ENCODE peak calls at places on chromosomes 7 and 10, in eight cellular contexts. G is heart right ventricle; I is IMR-90; Y is CD8-positive, alpha-beta memory T cell; L is kidney; W is lung; M is aorta; H is GM23338. A is an unnamed sample.

GRCh38 chr7:79452495-79453265 is 787 bp downstream of the MAGI2 start:
- DNase-seq in G (peak; percentile 16), I (peak; percentile 26), Y (no peak), L (peak; percentile 64), W (peak; percentile 32), M (peak; percentile 51), H (peak; percentile 39), A (peak; percentile 15)

GRCh38 chr7:88111136-88111748 is 108.6 kb downstream of the SRI start:
- DNase-seq in G (no peak), I (peak; percentile 41), Y (no peak), L (no peak), W (no peak), M (no peak), H (peak; percentile 72), A (no peak)

GRCh38 chr7:24668922-24669635 is 88.2 kb downstream of the GSDME start:
- DNase-seq in G (no peak), I (peak; percentile 38), Y (no peak), L (no peak), W (no peak), M (no peak), H (no peak), A (no peak)

GRCh38 chr7:26061340-26062239 is 90.4 kb upstream of the NFE2L3 start:
- DNase-seq in G (peak; percentile 55), I (peak; percentile 7), Y (peak; percentile 53), L (no peak), W (peak; percentile 68), M (peak; percentile 53), H (peak; percentile 95), A (peak; percentile 61)

GRCh38 chr10:58919927-58920654 is 256.4 kb upstream of the PHYHIPL start:
- DNase-seq in G (no peak), I (peak; percentile 54), Y (no peak), L (no peak), W (no peak), M (no peak), H (peak; percentile 25), A (no peak)

GRCh38 chr10:104767745-104768144 is 126.7 kb downstream of the SORCS3 start:
- DNase-seq in G (no peak), I (no peak), Y (no peak), L (no peak), W (no peak), M (no peak), H (no peak), A (no peak)

GRCh38 chr7:954330-955238 is at the start of gene ADAP1:
- DNase-seq in G (no peak), I (peak; percentile 47), Y (peak; percentile 51), L (peak; percentile 81), W (no peak), M (peak; percentile 68), H (peak; percentile 73), A (no peak)

GRCh38 chr10:28669227-28670173 is 7.8 kb upstream of the BAMBI start:
- DNase-seq in G (no peak), I (no peak), Y (no peak), L (no peak), W (no peak), M (no peak), H (peak; percentile 28), A (no peak)

GRCh38 chr10:122112625-122113160 is 123.7 kb downstream of the TACC2 start:
- DNase-seq in G (peak; percentile 87), I (peak; percentile 96), Y (no peak), L (peak; percentile 94), W (peak; percentile 84), M (peak; percentile 92), H (peak; percentile 86), A (peak; percentile 95)

GRCh38 chr7:5077740-5078139 is 32.1 kb downstream of the RBAK start:
- DNase-seq in G (no peak), I (peak; percentile 7), Y (no peak), L (no peak), W (no peak), M (no peak), H (no peak), A (no peak)

GRCh38 chr10:110946496-110946895 is 27.1 kb downstream of the SHOC2 start:
- DNase-seq in G (no peak), I (no peak), Y (no peak), L (no peak), W (no peak), M (no peak), H (no peak), A (no peak)

GRCh38 chr10:17409170-17409733 is 45.1 kb downstream of the ST8SIA6 start:
- DNase-seq in G (no peak), I (peak; percentile 5), Y (no peak), L (no peak), W (no peak), M (no peak), H (peak; percentile 70), A (no peak)

GRCh38 chr7:138378741-138379559 is 81.1 kb upstream of the TRIM24 start:
- DNase-seq in G (no peak), I (no peak), Y (no peak), L (no peak), W (no peak), M (no peak), H (no peak), A (no peak)

GRCh38 chr7:51224811-51225581 is 91.6 kb downstream of the COBL start:
- DNase-seq in G (no peak), I (no peak), Y (no peak), L (no peak), W (peak; percentile 61), M (no peak), H (peak; percentile 76), A (peak; percentile 58)

GRCh38 chr10:101693701-101694055 is 1.3 kb downstream of the FBXW4 start:
- DNase-seq in G (peak; percentile 11), I (peak; percentile 60), Y (no peak), L (no peak), W (no peak), M (no peak), H (no peak), A (no peak)

GRCh38 chr10:126420571-126421275 is 32.4 kb upstream of the ADAM12 start:
- DNase-seq in G (no peak), I (no peak), Y (no peak), L (no peak), W (no peak), M (no peak), H (no peak), A (no peak)

GRCh38 chr10:17348111-17349008 is 106.0 kb downstream of the ST8SIA6 start:
- DNase-seq in G (peak; percentile 73), I (peak; percentile 79), Y (no peak), L (peak; percentile 91), W (peak; percentile 44), M (peak; percentile 67), H (peak; percentile 43), A (no peak)

GRCh38 chr10:132657737-132658136 is 120.2 kb downstream of the INPP5A start:
- DNase-seq in G (no peak), I (no peak), Y (no peak), L (no peak), W (no peak), M (no peak), H (no peak), A (no peak)

GRCh38 chr7:26090927-26091519 is 61.0 kb upstream of the NFE2L3 start:
- DNase-seq in G (no peak), I (peak; percentile 74), Y (no peak), L (no peak), W (no peak), M (no peak), H (peak; percentile 87), A (no peak)

GRCh38 chr10:84541289-84541637 is 212.9 kb downstream of the CCSER2 start:
- DNase-seq in G (no peak), I (no peak), Y (no peak), L (no peak), W (peak; percentile 28), M (no peak), H (peak; percentile 93), A (no peak)

GRCh38 chr7:82722946-82723345 is 279.4 kb upstream of the CACNA2D1 start:
- DNase-seq in G (no peak), I (no peak), Y (no peak), L (no peak), W (no peak), M (no peak), H (no peak), A (no peak)

DNA sequence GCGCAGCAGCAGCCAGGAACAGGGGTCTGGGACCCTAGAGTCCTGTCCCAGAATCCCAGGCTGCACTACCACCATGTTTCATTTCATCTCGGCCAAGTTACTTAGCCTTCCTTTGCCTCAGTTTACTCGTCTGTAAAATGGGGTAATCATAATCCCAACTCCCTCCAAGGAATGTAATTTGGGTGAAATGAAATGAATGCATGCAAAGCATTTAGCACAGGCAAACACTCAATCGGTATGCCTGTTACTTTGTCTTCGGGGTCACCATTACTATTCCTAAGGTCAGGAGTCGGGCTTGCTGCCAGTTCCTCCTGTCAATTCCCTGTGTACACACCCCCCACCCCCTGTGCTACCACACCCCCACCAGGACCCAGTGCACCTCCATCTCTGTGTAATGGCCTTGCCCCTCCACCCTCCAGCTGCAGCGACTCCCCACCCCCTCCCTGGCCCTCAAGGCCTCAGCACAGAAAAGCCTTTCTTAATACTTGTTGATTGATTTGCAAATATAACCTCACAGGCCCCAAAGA is 1.7 kb downstream of the TNS3 start:
- DNase-seq in G (no peak), I (peak; percentile 60), Y (no peak), L (no peak), W (no peak), M (no peak), H (peak; percentile 33), A (no peak)
- H3K4me3 ChIP-seq in G (peak overlapping the region; percentile 71), I (peak overlapping the region; percentile 79), Y (no peak overlapping the region), L (peak overlapping the region; percentile 68), W (no peak overlapping the region), M (peak overlapping the region; percentile 80), H (peak overlapping the region; percentile 78), A (no peak overlapping the region)

GRCh38 chr7:91169819-91170218 is 94.4 kb upstream of the FZD1 start:
- DNase-seq in G (no peak), I (no peak), Y (no peak), L (no peak), W (no peak), M (no peak), H (peak; percentile 16), A (no peak)
- H3K4me3 ChIP-seq in G (no peak overlapping the region), I (no peak overlapping the region), Y (no peak overlapping the region), L (no peak overlapping the region), W (no peak overlapping the region), M (no peak overlapping the region), H (no peak overlapping the region), A (no peak overlapping the region)

DNA sequence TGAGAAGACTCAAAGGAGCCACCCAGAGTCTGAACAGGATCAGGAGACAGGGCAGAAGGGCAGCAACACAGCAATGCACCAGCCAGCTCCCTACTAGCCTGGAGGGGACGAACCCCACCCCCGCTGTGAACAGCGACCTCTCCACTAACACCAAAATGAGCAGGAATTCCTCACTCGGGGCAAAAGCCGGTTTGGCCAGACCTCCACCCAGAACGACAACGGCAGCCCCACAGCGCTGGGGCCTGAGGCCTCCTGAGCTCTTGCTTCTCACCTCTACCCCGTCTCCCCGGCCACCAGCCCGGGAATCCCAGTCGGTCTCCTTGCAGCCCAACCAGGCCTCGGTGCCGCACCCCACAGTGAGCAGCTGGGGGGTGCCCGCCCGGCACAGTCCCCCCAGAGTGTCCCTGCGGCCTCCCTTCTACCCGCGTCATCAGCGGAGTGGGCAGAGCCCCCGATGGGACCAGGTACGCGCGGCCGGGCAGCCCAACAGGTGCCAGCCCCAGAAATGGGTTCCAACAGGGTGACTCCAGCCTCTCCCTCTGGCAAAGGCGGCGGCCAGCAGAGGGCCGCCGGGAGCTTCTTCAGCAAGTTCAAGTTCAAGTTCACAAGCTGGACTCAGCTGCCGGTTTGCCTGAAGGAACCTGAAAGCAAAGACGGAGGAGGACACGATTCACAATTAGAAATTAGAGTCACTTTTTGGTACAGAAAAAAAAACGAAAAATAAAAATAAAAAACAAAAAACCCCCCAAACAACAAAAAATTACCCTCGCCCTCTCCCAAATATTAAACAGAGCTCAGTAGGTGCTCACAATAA is 129.0 kb downstream of the MARCHF5 start:
- DNase-seq in G (peak; percentile 24), I (peak; percentile 31), Y (no peak), L (peak; percentile 83), W (peak; percentile 45), M (peak; percentile 67), H (peak; percentile 86), A (no peak)
- H3K4me3 ChIP-seq in G (peak overlapping the region; percentile 55), I (no peak overlapping the region), Y (no peak overlapping the region), L (peak overlapping the region; percentile 52), W (no peak overlapping the region), M (peak overlapping the region; percentile 4), H (peak overlapping the region; percentile 59), A (no peak overlapping the region)

GRCh38 chr7:8064828-8065227 is 96.2 kb downstream of the GLCCI1 start:
- DNase-seq in G (no peak), I (peak; percentile 9), Y (no peak), L (no peak), W (no peak), M (no peak), H (no peak), A (no peak)
- H3K4me3 ChIP-seq in G (no peak overlapping the region), I (no peak overlapping the region), Y (no peak overlapping the region), L (no peak overlapping the region), W (no peak overlapping the region), M (no peak overlapping the region), H (no peak overlapping the region), A (no peak overlapping the region)

A was measured in lower leg skin.